ENCODE peak calls at places on chromosomes 16 and 17, in six cellular contexts. V is lower leg skin, X is uterus, H is H1, L is endothelial cell of umbilical vein, F is NB4. I is an unnamed sample.

GRCh38 chr16:4529085-4530060 is 9.2 kb downstream of the CDIP1 start:
- DNase-seq in X (no peak), F (no peak), V (no peak), L (peak), H (peak), I (peak)

GRCh38 chr17:58046230-58047094 is 36.8 kb upstream of the DYNLL2 start:
- DNase-seq in H (no peak), F (no peak), L (no peak), X (no peak), V (no peak), I (no peak)

GRCh38 chr17:2482218-2482617 is 29.5 kb downstream of the METTL16 start:
- DNase-seq in F (no peak), X (no peak), V (no peak), L (peak), H (no peak), I (no peak)

GRCh38 chr16:55835578-55835977 is 2.7 kb upstream of the CES1 start:
- DNase-seq in V (peak), H (no peak), X (no peak), L (no peak), F (peak), I (no peak)

GRCh38 chr16:66451548-66451947 is 24.5 kb downstream of the BEAN1 start:
- DNase-seq in F (no peak), H (no peak), X (no peak), L (no peak), V (no peak), I (no peak)

GRCh38 chr17:2082003-2082862 is 27.3 kb downstream of the HIC1 start:
- DNase-seq in F (no peak), L (no peak), V (no peak), H (no peak), X (no peak), I (no peak)

GRCh38 chr16:35908942-35909341 is 2449.5 kb downstream of the TP53TG3F start:
- DNase-seq in X (no peak), L (no peak), F (peak), V (no peak), H (no peak), I (no peak)

GRCh38 chr16:83363521-83363920 is 444.3 kb upstream of the HSBP1 start:
- DNase-seq in H (no peak), X (no peak), L (no peak), V (no peak), F (no peak), I (no peak)

GRCh38 chr16:75257886-75258806 is 6.7 kb upstream of the BCAR1 start:
- DNase-seq in H (no peak), F (no peak), L (no peak), X (peak), V (no peak), I (no peak)

GRCh38 chr16:11507991-11508390 is 78.7 kb downstream of the LITAF start:
- DNase-seq in X (no peak), V (no peak), F (no peak), L (no peak), H (no peak), I (no peak)

GRCh38 chr16:2019500-2019899 is at the start of gene NPW:
- DNase-seq in F (no peak), V (no peak), L (no peak), X (no peak), H (no peak), I (no peak)

GRCh38 chr16:83113317-83113716 is 486.5 kb downstream of the CDH13 start:
- DNase-seq in L (peak), H (no peak), X (no peak), F (peak), V (no peak), I (no peak)

GRCh38 chr16:9713907-9714306 is 468.3 kb downstream of the GRIN2A start:
- DNase-seq in F (no peak), H (no peak), V (no peak), L (no peak), X (no peak), I (no peak)

GRCh38 chr17:7842950-7843535 is 9.0 kb downstream of the KDM6B start:
- DNase-seq in L (peak), H (no peak), V (peak), F (peak), X (peak), I (no peak)

GRCh38 chr16:88804552-88805339 is 1.2 kb downstream of the CDT1 start:
- DNase-seq in X (no peak), H (no peak), L (no peak), F (peak), V (no peak), I (peak)

GRCh38 chr16:14559809-14560227 is 70.2 kb downstream of the PARN start:
- DNase-seq in L (no peak), H (no peak), X (no peak), F (peak), V (no peak), I (no peak)

GRCh38 chr17:78707016-78707415 is 75.1 kb downstream of the CYTH1 start:
- DNase-seq in H (no peak), L (peak), V (no peak), F (no peak), X (no peak), I (no peak)

GRCh38 chr17:40540448-40540847 is 24.8 kb downstream of the CCR7 start:
- DNase-seq in L (no peak), X (no peak), F (no peak), V (no peak), H (no peak), I (no peak)

GRCh38 chr17:40541060-40541872 is 24.0 kb downstream of the CCR7 start:
- DNase-seq in H (no peak), F (no peak), X (peak), L (no peak), V (no peak), I (no peak)

GRCh38 chr17:40545660-40546059 is 19.6 kb downstream of the CCR7 start:
- DNase-seq in X (peak), V (no peak), H (no peak), F (no peak), L (no peak), I (no peak)

GRCh38 chr17:40541873-40542561 is 23.3 kb downstream of the CCR7 start:
- DNase-seq in L (peak), V (no peak), X (no peak), H (no peak), F (no peak), I (no peak)

DNA sequence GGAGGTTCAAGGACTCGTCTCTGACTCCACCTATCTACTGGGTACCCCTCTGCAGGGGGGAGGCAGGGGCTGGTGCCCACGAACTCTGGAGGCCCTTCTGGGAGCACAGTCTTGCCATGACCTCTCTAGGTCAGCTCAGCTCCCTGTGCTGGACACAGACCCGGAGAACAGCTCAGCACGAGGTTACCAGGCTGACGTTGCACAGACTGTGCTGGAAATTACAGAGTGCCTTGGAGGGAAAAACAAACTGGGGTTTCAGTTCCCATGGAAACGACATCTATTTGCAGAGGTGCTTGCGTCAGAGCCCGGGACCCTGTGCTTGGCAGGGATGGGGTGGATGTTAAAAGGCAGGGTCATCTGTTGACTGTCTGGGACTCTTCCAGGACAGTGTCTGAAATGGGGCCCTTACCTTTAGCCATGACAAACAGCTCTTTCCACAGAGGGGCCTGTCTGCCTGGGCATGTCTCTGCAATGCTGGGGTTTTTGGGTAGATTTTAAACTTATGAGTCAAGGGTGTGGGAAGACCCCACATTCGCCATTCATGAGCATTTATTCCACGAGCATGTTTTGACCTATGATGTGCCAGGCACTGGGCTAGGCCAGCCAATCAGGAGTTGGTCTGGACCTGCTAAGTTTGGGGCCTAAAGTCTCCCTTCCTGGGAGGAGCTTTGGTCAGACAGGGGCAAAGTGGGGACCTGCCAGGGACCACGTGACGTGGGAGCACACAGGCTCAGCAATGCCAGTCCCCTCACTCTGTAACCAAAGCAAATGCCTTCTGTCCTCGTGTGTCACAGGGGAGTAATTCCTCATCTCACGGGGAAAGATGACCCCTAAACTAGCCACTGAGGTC is 22.5 kb downstream of the CCR7 start:
- DNase-seq in X (peak), H (no peak), L (peak), F (no peak), V (peak), I (no peak)
- TF ChIP-seq POLR2A in X (no peak), H (no peak), L (no peak), F (no peak), V (no peak), I (no peak)

GRCh38 chr16:970766-971581 is at the start of gene LMF1:
- DNase-seq in V (peak), X (peak), H (peak), F (peak), L (peak), I (peak)
- TF ChIP-seq POLR2A in V (no peak), X (peak), H (no peak), F (peak), L (peak), I (peak)

GRCh38 chr17:28949185-28950016 is 1.9 kb downstream of the PHF12 start:
- DNase-seq in X (peak), H (no peak), L (peak), F (peak), V (peak), I (no peak)
- TF ChIP-seq POLR2A in X (no peak), H (no peak), L (peak), F (no peak), V (no peak), I (peak)

DNA sequence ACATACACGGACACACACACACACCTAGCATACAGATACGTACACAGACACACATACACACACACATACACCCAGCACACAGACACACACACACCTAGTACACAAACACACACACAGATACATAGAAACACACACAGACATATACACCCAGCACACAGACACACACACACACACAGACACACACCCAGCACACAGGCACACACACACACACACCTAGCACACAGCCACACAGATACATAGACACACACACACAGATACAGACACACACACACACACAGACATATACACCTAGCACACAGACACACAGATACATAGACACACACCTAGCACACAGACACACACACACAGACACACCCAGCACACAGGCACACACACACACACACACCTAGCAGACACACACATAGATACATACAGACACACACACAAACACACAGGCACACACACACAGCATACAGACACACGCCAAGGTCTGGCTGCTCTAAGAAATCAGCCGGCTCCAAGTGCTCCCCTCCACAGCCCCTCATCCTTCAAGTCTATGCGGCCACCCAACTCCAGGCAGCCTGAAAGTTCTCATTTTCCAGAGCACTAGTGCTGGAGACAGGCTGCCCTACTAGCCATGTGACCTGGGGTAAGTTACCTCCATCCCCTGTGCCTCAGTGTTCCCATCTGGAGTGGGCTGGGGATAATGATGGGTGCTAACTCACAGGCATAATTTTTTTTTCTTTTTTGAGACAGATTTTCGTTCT is 13.2 kb downstream of the NR1D1 start:
- DNase-seq in X (no peak), H (no peak), F (no peak), V (no peak), L (no peak), I (no peak)
- TF ChIP-seq POLR2A in X (no peak), H (no peak), F (no peak), V (no peak), L (no peak), I (no peak)

GRCh38 chr17:80264048-80264792 is 3.6 kb downstream of the RNF213 start:
- DNase-seq in L (no peak), F (peak), H (no peak), X (no peak), V (no peak), I (no peak)
- TF ChIP-seq POLR2A in L (no peak), F (no peak), H (no peak), X (no peak), V (no peak), I (no peak)

GRCh38 chr17:30345089-30345433 is 11.2 kb upstream of the TMIGD1 start:
- DNase-seq in V (no peak), H (no peak), L (no peak), X (no peak), F (no peak), I (no peak)

GRCh38 chr17:30343741-30344140 is 9.9 kb upstream of the TMIGD1 start:
- DNase-seq in L (no peak), X (no peak), V (no peak), H (no peak), F (no peak), I (no peak)

GRCh38 chr17:30346211-30346831 is 12.5 kb upstream of the TMIGD1 start:
- DNase-seq in V (no peak), L (no peak), H (no peak), F (no peak), X (no peak), I (no peak)

GRCh38 chr17:30345527-30346075 is 11.7 kb upstream of the TMIGD1 start:
- DNase-seq in H (no peak), F (peak), V (no peak), X (no peak), L (no peak), I (no peak)

DNA sequence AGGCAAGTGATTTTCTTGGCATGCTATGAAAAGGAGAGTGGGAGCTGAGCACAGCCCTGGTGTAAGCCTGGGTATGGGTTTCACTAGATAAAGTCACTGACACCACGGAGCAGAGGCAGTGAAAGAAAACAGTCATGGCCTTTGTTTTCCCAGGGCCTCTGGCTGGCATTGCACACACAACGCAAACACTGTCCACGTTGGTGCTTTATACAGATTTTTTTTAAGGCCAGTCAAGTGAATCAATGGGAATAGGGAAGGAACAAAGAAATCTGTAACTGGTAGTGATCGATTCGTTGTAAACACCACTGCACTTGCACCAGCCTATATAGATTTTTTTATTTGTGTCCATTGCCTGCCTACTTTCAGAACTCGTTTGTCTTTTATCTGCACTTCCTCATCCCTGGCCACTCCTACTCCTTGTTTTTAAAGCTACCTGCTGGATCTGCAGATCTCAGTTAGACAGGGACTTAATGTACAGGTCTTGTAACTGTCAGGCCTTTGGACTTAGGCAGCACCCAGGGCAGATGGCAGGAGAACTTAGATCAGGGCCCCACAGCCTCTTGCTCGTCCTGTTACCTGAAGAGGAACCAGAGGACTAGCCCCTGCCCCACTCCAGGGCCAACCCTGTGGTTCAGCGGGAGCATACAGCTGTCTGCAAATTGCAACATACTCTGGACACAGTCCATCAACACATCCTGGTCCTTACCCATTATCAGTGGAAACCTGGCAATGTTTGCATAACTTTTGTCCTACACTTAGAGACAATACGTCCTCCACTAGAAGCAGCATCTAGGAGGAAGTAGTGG is 10.6 kb upstream of the TMIGD1 start:
- DNase-seq in H (no peak), V (no peak), L (peak), X (peak), F (peak), I (no peak)
- TF ChIP-seq POLR2A in H (no peak), V (no peak), L (no peak), X (no peak), F (no peak), I (no peak)

DNA sequence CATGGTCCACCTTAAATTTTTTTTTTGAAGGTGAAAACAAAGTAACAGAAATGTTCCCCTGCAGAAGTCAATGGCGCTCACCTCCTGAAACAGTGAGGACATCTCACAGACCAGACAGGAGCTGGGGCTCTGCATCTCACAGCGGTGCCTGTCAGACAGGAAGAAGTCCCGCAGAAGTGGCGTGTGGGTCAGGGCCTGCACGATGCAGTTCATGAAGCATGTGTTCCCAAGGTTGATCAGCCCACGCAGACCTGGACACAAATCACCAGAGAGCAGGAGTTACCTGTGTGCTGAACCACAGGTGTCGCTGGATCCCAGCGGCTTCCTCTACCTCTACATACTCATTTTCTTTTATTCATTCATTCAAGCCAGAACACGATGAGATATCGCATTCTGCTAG is 24.9 kb downstream of the USP22 start:
- DNase-seq in L (no peak), F (no peak), H (no peak), X (no peak), V (no peak), I (no peak)
- TF ChIP-seq POLR2A in L (no peak), F (no peak), H (no peak), X (no peak), V (no peak), I (no peak)

I was measured in H54.